ENCODE peak calls at places on chromosomes 1 and 21, in four cellular contexts. One of them, this sample, is unnamed.

GRCh38 chr1:228000836-228001563 is 5.8 kb upstream of the WNT3A start:
- DNase-seq in A549: no peak
- DNase-seq in AG09309: no peak
- DNase-seq in HFF-Myc: no peak
- DNase-seq in this sample: no peak

GRCh38 chr1:237237721-237238120 is 195.7 kb downstream of the RYR2 start:
- DNase-seq in HFF-Myc: no peak
- DNase-seq in AG09309: no peak
- DNase-seq in A549: no peak
- DNase-seq in this sample: no peak

GRCh38 chr1:26530898-26531598 is 1.5 kb downstream of the RPS6KA1 start:
- DNase-seq in AG09309: peak; percentile 5
- DNase-seq in HFF-Myc: peak; percentile 54
- DNase-seq in A549: peak; percentile 72
- DNase-seq in this sample: no peak

GRCh38 chr21:44761011-44761729 is 40.5 kb downstream of the UBE2G2 start:
- DNase-seq in AG09309: no peak
- DNase-seq in A549: no peak
- DNase-seq in HFF-Myc: no peak
- DNase-seq in this sample: no peak

GRCh38 chr1:93576346-93576745 is 105.3 kb downstream of the BCAR3 start:
- DNase-seq in A549: no peak
- DNase-seq in HFF-Myc: peak; percentile 85
- DNase-seq in AG09309: no peak
- DNase-seq in this sample: no peak

GRCh38 chr1:245874942-245875580 is 632.0 kb downstream of the SMYD3 start:
- DNase-seq in AG09309: peak; percentile 100
- DNase-seq in HFF-Myc: peak; percentile 99
- DNase-seq in A549: no peak
- DNase-seq in this sample: peak; percentile 97

GRCh38 chr1:151612506-151613274 is 840 bp downstream of the SNX27 start:
- DNase-seq in AG09309: no peak
- DNase-seq in A549: peak; percentile 26
- DNase-seq in HFF-Myc: no peak
- DNase-seq in this sample: no peak

GRCh38 chr1:41811051-41811795 is 107.5 kb downstream of the HIVEP3 start:
- DNase-seq in A549: no peak
- DNase-seq in HFF-Myc: no peak
- DNase-seq in AG09309: no peak
- DNase-seq in this sample: no peak

GRCh38 chr1:116987256-116987555 is 14.4 kb upstream of the CD101 start:
- DNase-seq in A549: no peak
- DNase-seq in HFF-Myc: no peak
- DNase-seq in AG09309: no peak
- DNase-seq in this sample: no peak

GRCh38 chr21:31538821-31539220 is 120.7 kb upstream of the SOD1 start:
- DNase-seq in AG09309: no peak
- DNase-seq in A549: no peak
- DNase-seq in HFF-Myc: no peak
- DNase-seq in this sample: no peak
- TF ChIP-seq CTCF in AG09309: no peak
- TF ChIP-seq CTCF in A549: no peak
- TF ChIP-seq CTCF in HFF-Myc: no peak
- TF ChIP-seq CTCF in this sample: no peak

GRCh38 chr1:163174524-163175437 is 27.9 kb downstream of the RGS5 start:
- DNase-seq in AG09309: peak; percentile 24
- DNase-seq in A549: peak; percentile 48
- DNase-seq in HFF-Myc: peak; percentile 57
- DNase-seq in this sample: no peak
- TF ChIP-seq CTCF in AG09309: peak; percentile 84
- TF ChIP-seq CTCF in A549: peak; percentile 86
- TF ChIP-seq CTCF in HFF-Myc: peak; percentile 86
- TF ChIP-seq CTCF in this sample: peak; percentile 76

GRCh38 chr21:17554619-17555472 is 42.0 kb downstream of the CXADR start:
- DNase-seq in HFF-Myc: no peak
- DNase-seq in AG09309: no peak
- DNase-seq in A549: peak; percentile 27
- DNase-seq in this sample: no peak
- TF ChIP-seq CTCF in HFF-Myc: peak; percentile 20
- TF ChIP-seq CTCF in AG09309: no peak
- TF ChIP-seq CTCF in A549: peak; percentile 53
- TF ChIP-seq CTCF in this sample: no peak

GRCh38 chr1:155514582-155515187 is 47.9 kb downstream of the ASH1L start:
- DNase-seq in AG09309: no peak
- DNase-seq in HFF-Myc: no peak
- DNase-seq in A549: no peak
- DNase-seq in this sample: no peak

GRCh38 chr1:155518484-155518883 is 44.1 kb downstream of the ASH1L start:
- DNase-seq in A549: no peak
- DNase-seq in HFF-Myc: no peak
- DNase-seq in AG09309: no peak
- DNase-seq in this sample: no peak

GRCh38 chr1:155507960-155508359 is 54.6 kb downstream of the ASH1L start:
- DNase-seq in HFF-Myc: no peak
- DNase-seq in AG09309: no peak
- DNase-seq in A549: no peak
- DNase-seq in this sample: no peak

GRCh38 chr1:155509064-155509463 is 53.5 kb downstream of the ASH1L start:
- DNase-seq in AG09309: no peak
- DNase-seq in A549: no peak
- DNase-seq in HFF-Myc: no peak
- DNase-seq in this sample: no peak

DNA sequence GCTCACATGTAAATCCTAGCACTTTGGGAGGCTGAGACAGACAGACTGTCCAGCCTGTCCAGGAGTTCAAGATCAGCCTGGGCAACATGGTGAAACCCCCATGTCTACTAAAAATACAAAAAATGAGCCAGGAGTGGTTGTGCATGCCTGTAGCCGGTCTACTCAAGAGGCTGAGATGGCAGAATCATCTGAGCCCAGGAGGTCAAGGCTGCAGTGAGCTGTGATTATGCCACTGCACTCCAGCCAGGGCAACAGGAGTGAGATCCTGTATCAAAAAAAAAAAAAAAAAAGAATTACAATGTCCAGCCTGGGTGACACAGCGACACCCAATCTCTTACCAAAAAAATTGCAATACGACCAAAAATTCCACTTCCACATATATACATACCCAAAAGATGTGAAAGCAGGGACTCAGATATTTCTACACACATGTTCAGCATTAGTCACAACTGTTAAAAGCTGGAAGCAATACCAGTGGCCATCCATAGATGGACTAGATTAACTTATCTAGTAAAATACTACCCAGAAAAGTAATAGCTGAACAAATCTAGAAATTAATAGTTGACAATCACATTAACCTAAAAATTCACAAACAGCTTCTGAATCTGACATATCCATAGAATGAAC is 49.2 kb downstream of the ASH1L start:
- DNase-seq in AG09309: peak; percentile 34
- DNase-seq in A549: no peak
- DNase-seq in HFF-Myc: peak; percentile 42
- DNase-seq in this sample: peak; percentile 38
- TF ChIP-seq CTCF in AG09309: peak; percentile 14
- TF ChIP-seq CTCF in A549: no peak
- TF ChIP-seq CTCF in HFF-Myc: no peak
- TF ChIP-seq CTCF in this sample: no peak

DNA sequence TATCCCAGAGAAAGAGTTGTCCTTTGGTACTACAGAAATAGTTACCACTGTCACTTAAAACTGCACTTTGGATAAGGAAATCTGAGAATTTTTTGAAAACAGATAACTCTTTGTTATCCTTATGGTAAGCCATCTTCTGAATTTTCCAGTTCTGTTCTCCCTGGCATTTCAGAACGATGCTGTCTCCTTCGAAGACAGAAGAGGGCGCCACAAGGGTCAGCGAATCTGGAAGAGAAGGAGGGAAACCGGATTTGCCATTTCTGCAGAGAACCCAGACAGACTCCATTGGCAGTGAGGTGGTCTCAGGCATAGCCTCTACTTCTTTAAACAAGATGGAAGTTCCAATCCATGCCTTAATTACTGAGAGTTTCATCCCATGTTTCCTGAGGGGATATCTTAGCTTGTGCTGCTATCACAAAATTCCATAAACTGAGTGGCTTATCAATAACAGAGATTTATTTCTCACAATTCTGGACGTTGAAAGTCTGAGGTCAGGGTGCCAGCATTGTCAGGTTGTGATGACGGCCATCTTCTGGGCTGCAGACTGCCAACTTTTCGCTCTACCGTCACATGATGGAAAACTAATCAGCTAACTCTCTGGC is 6.4 kb downstream of the FCRL2 start:
- DNase-seq in HFF-Myc: no peak
- DNase-seq in AG09309: no peak
- DNase-seq in A549: peak; percentile 10
- DNase-seq in this sample: no peak
- TF ChIP-seq CTCF in HFF-Myc: peak; percentile 14
- TF ChIP-seq CTCF in AG09309: peak; percentile 2
- TF ChIP-seq CTCF in A549: no peak
- TF ChIP-seq CTCF in this sample: no peak

GRCh38 chr21:43021756-43022600 is 47.6 kb downstream of the PKNOX1 start:
- DNase-seq in HFF-Myc: no peak
- DNase-seq in A549: no peak
- DNase-seq in AG09309: no peak
- DNase-seq in this sample: no peak

GRCh38 chr21:43021191-43021590 is 46.8 kb downstream of the PKNOX1 start:
- DNase-seq in HFF-Myc: no peak
- DNase-seq in AG09309: no peak
- DNase-seq in A549: no peak
- DNase-seq in this sample: no peak

GRCh38 chr21:43020771-43021170 is 46.4 kb downstream of the PKNOX1 start:
- DNase-seq in AG09309: no peak
- DNase-seq in HFF-Myc: no peak
- DNase-seq in A549: no peak
- DNase-seq in this sample: no peak

GRCh38 chr21:43018519-43018918 is 44.2 kb downstream of the PKNOX1 start:
- DNase-seq in HFF-Myc: no peak
- DNase-seq in AG09309: no peak
- DNase-seq in A549: no peak
- DNase-seq in this sample: no peak

DNA sequence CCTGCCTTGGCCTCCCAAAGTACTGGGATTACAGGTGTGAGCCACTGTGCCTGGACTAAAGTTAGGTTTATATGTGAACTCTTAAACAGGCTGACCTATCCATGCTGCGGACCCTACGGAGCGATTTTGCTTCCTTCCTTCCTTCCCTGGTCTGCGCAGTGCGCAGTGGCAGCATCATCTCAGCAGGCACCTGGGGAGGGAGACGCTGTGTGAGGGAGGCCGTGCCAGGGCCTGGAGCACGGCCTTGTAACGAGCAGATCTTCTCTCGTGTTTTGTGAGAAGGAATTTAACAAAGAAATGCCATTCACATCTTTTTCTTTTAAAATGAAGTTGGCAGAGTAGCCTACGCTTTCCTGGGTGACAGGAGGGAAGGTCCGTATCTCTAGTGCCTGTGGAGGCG is 45.8 kb downstream of the PKNOX1 start:
- DNase-seq in AG09309: no peak
- DNase-seq in A549: no peak
- DNase-seq in HFF-Myc: no peak
- DNase-seq in this sample: no peak
- TF ChIP-seq CTCF in AG09309: no peak
- TF ChIP-seq CTCF in A549: no peak
- TF ChIP-seq CTCF in HFF-Myc: no peak
- TF ChIP-seq CTCF in this sample: no peak

DNA sequence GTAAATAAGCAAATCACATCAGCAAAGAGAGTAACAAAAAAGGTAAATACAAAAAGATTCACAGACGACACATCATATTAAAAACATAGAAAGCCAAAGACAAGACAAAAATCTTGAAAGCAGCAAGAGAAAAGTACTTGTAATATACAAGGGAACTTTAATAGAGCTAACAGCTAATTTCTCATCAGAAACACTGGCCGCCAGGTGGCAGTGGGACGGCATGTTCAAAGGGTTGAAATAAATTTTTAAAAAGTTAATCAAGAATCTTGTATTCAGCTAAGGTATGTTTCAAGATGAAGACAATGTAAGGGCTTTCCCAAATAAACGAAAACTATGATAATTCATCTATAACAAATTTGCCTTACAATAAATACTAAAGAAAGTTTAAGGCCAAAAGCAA is 358.1 kb downstream of the LRRIQ3 start:
- DNase-seq in A549: peak; percentile 6
- DNase-seq in AG09309: no peak
- DNase-seq in HFF-Myc: no peak
- DNase-seq in this sample: no peak
- TF ChIP-seq CTCF in A549: no peak
- TF ChIP-seq CTCF in AG09309: peak; percentile 51
- TF ChIP-seq CTCF in HFF-Myc: peak; percentile 27
- TF ChIP-seq CTCF in this sample: peak; percentile 14

GRCh38 chr1:112700290-112701226 is 6.4 kb downstream of the RHOC start:
- DNase-seq in AG09309: peak; percentile 75
- DNase-seq in A549: peak; percentile 84
- DNase-seq in HFF-Myc: peak; percentile 92
- DNase-seq in this sample: peak; percentile 74
- TF ChIP-seq CTCF in AG09309: peak; percentile 26
- TF ChIP-seq CTCF in A549: no peak
- TF ChIP-seq CTCF in HFF-Myc: no peak
- TF ChIP-seq CTCF in this sample: peak; percentile 1